ENCODE peak calls at places on chromosomes 2 and 18, in nine cellular contexts. One of them, this sample, is unnamed.

GRCh38 chr2:212692466-212692865 is 153.9 kb upstream of the ERBB4 start:
- DNase-seq in CD8-positive, alpha-beta T cell: no peak
- DNase-seq in AG08396: no peak
- DNase-seq in NCI-H1436: no peak
- DNase-seq in T-helper 1 cell: no peak
- DNase-seq in ovary: no peak
- DNase-seq in neuronal stem cell: no peak
- DNase-seq in HS-27A: no peak
- DNase-seq in 8988T: no peak
- DNase-seq in this sample: no peak

GRCh38 chr2:53450885-53451284 is 316.7 kb upstream of the CHAC2 start:
- DNase-seq in CD8-positive, alpha-beta T cell: no peak
- DNase-seq in AG08396: no peak
- DNase-seq in NCI-H1436: no peak
- DNase-seq in neuronal stem cell: no peak
- DNase-seq in ovary: no peak
- DNase-seq in 8988T: no peak
- DNase-seq in T-helper 1 cell: no peak
- DNase-seq in HS-27A: no peak
- DNase-seq in this sample: no peak

GRCh38 chr2:108893277-108893676 is 95.7 kb downstream of the EDAR start:
- DNase-seq in NCI-H1436: no peak
- DNase-seq in CD8-positive, alpha-beta T cell: no peak
- DNase-seq in ovary: no peak
- DNase-seq in neuronal stem cell: no peak
- DNase-seq in HS-27A: no peak
- DNase-seq in T-helper 1 cell: no peak
- DNase-seq in AG08396: no peak
- DNase-seq in 8988T: no peak
- DNase-seq in this sample: no peak

GRCh38 chr2:143357956-143358355 is 228.7 kb downstream of the ARHGAP15 start:
- DNase-seq in AG08396: no peak
- DNase-seq in neuronal stem cell: no peak
- DNase-seq in ovary: no peak
- DNase-seq in T-helper 1 cell: no peak
- DNase-seq in CD8-positive, alpha-beta T cell: no peak
- DNase-seq in 8988T: no peak
- DNase-seq in NCI-H1436: no peak
- DNase-seq in HS-27A: no peak
- DNase-seq in this sample: no peak

GRCh38 chr2:31446848-31447247 is 32.3 kb upstream of the XDH start:
- DNase-seq in neuronal stem cell: no peak
- DNase-seq in HS-27A: no peak
- DNase-seq in T-helper 1 cell: no peak
- DNase-seq in ovary: no peak
- DNase-seq in AG08396: peak
- DNase-seq in CD8-positive, alpha-beta T cell: no peak
- DNase-seq in 8988T: no peak
- DNase-seq in NCI-H1436: no peak
- DNase-seq in this sample: no peak

GRCh38 chr2:200741468-200742202 is 70.1 kb upstream of the BZW1 start:
- DNase-seq in ovary: no peak
- DNase-seq in AG08396: no peak
- DNase-seq in HS-27A: no peak
- DNase-seq in CD8-positive, alpha-beta T cell: no peak
- DNase-seq in NCI-H1436: no peak
- DNase-seq in T-helper 1 cell: no peak
- DNase-seq in neuronal stem cell: no peak
- DNase-seq in 8988T: no peak
- DNase-seq in this sample: no peak

GRCh38 chr2:8312221-8312620 is 369.6 kb upstream of the ID2 start:
- DNase-seq in CD8-positive, alpha-beta T cell: no peak
- DNase-seq in neuronal stem cell: no peak
- DNase-seq in T-helper 1 cell: no peak
- DNase-seq in AG08396: no peak
- DNase-seq in ovary: no peak
- DNase-seq in NCI-H1436: no peak
- DNase-seq in HS-27A: no peak
- DNase-seq in 8988T: no peak
- DNase-seq in this sample: no peak

GRCh38 chr18:51194604-51195003 is 2.9 kb downstream of the MEX3C start:
- DNase-seq in ovary: no peak
- DNase-seq in HS-27A: no peak
- DNase-seq in T-helper 1 cell: no peak
- DNase-seq in neuronal stem cell: no peak
- DNase-seq in NCI-H1436: no peak
- DNase-seq in CD8-positive, alpha-beta T cell: no peak
- DNase-seq in 8988T: no peak
- DNase-seq in AG08396: no peak
- DNase-seq in this sample: no peak

GRCh38 chr2:100884145-100884621 is 64.2 kb downstream of the NPAS2 start:
- DNase-seq in 8988T: no peak
- DNase-seq in AG08396: no peak
- DNase-seq in neuronal stem cell: no peak
- DNase-seq in T-helper 1 cell: no peak
- DNase-seq in ovary: no peak
- DNase-seq in CD8-positive, alpha-beta T cell: no peak
- DNase-seq in HS-27A: no peak
- DNase-seq in NCI-H1436: no peak
- DNase-seq in this sample: no peak

GRCh38 chr2:157404363-157404762 is 39.5 kb downstream of the CYTIP start:
- DNase-seq in 8988T: no peak
- DNase-seq in ovary: no peak
- DNase-seq in NCI-H1436: no peak
- DNase-seq in neuronal stem cell: no peak
- DNase-seq in T-helper 1 cell: peak
- DNase-seq in AG08396: no peak
- DNase-seq in HS-27A: no peak
- DNase-seq in CD8-positive, alpha-beta T cell: peak
- DNase-seq in this sample: peak

GRCh38 chr2:75896779-75897366 is 186.2 kb upstream of the GCFC2 start:
- DNase-seq in NCI-H1436: peak
- DNase-seq in neuronal stem cell: peak
- DNase-seq in AG08396: no peak
- DNase-seq in 8988T: no peak
- DNase-seq in HS-27A: no peak
- DNase-seq in T-helper 1 cell: no peak
- DNase-seq in ovary: no peak
- DNase-seq in CD8-positive, alpha-beta T cell: no peak
- DNase-seq in this sample: no peak

GRCh38 chr2:212392048-212392447 is 146.6 kb downstream of the ERBB4 start:
- DNase-seq in NCI-H1436: no peak
- DNase-seq in CD8-positive, alpha-beta T cell: no peak
- DNase-seq in T-helper 1 cell: no peak
- DNase-seq in AG08396: no peak
- DNase-seq in HS-27A: no peak
- DNase-seq in 8988T: no peak
- DNase-seq in ovary: no peak
- DNase-seq in neuronal stem cell: no peak
- DNase-seq in this sample: no peak

GRCh38 chr2:62435720-62436119 is 70.3 kb downstream of the TMEM17 start:
- DNase-seq in NCI-H1436: no peak
- DNase-seq in neuronal stem cell: no peak
- DNase-seq in HS-27A: no peak
- DNase-seq in T-helper 1 cell: no peak
- DNase-seq in 8988T: no peak
- DNase-seq in ovary: no peak
- DNase-seq in AG08396: no peak
- DNase-seq in CD8-positive, alpha-beta T cell: no peak
- DNase-seq in this sample: no peak

GRCh38 chr2:162063281-162063680 is 10.7 kb downstream of the DPP4 start:
- DNase-seq in T-helper 1 cell: no peak
- DNase-seq in NCI-H1436: no peak
- DNase-seq in AG08396: no peak
- DNase-seq in 8988T: no peak
- DNase-seq in HS-27A: no peak
- DNase-seq in CD8-positive, alpha-beta T cell: no peak
- DNase-seq in neuronal stem cell: no peak
- DNase-seq in ovary: no peak
- DNase-seq in this sample: no peak

GRCh38 chr2:98800330-98801064 is 69.6 kb upstream of the MGAT4A start:
- DNase-seq in 8988T: no peak
- DNase-seq in CD8-positive, alpha-beta T cell: no peak
- DNase-seq in NCI-H1436: no peak
- DNase-seq in ovary: no peak
- DNase-seq in AG08396: no peak
- DNase-seq in T-helper 1 cell: no peak
- DNase-seq in HS-27A: no peak
- DNase-seq in neuronal stem cell: no peak
- DNase-seq in this sample: no peak

GRCh38 chr2:160561551-160562280 is 68.1 kb upstream of the RBMS1 start:
- DNase-seq in AG08396: no peak
- DNase-seq in NCI-H1436: no peak
- DNase-seq in ovary: no peak
- DNase-seq in CD8-positive, alpha-beta T cell: no peak
- DNase-seq in T-helper 1 cell: no peak
- DNase-seq in HS-27A: no peak
- DNase-seq in 8988T: no peak
- DNase-seq in neuronal stem cell: no peak
- DNase-seq in this sample: no peak

GRCh38 chr2:219171231-219171651 is 1.4 kb upstream of the SLC23A3 start:
- DNase-seq in T-helper 1 cell: peak
- DNase-seq in NCI-H1436: peak
- DNase-seq in neuronal stem cell: peak
- DNase-seq in ovary: peak
- DNase-seq in AG08396: peak
- DNase-seq in HS-27A: no peak
- DNase-seq in CD8-positive, alpha-beta T cell: no peak
- DNase-seq in 8988T: peak
- DNase-seq in this sample: no peak

GRCh38 chr2:238596571-238597551 is 170.1 kb downstream of the ASB1 start:
- DNase-seq in AG08396: peak
- DNase-seq in CD8-positive, alpha-beta T cell: no peak
- DNase-seq in NCI-H1436: no peak
- DNase-seq in HS-27A: peak
- DNase-seq in neuronal stem cell: no peak
- DNase-seq in T-helper 1 cell: no peak
- DNase-seq in 8988T: peak
- DNase-seq in ovary: peak
- DNase-seq in this sample: no peak

This sample was measured in T-cell.